ENCODE peak calls at places on chromosomes 12 and 14, in nine cellular contexts. One of them, this sample, is unnamed.

GRCh38 chr12:120466560-120467315 is 2.8 kb downstream of the SRSF9 start:
- DNase-seq in MM.1S: no peak
- DNase-seq in pancreas: peak
- DNase-seq in endodermal cell: peak
- DNase-seq in fibroblast of pulmonary artery: peak
- DNase-seq in AG04449: no peak
- DNase-seq in progenitor cell of endocrine pancreas: peak
- DNase-seq in HL-60: no peak
- DNase-seq in bronchial epithelial cell: peak
- DNase-seq in this sample: peak

GRCh38 chr12:102480401-102480800 is at the start of gene IGF1:
- DNase-seq in HL-60: no peak
- DNase-seq in progenitor cell of endocrine pancreas: no peak
- DNase-seq in endodermal cell: no peak
- DNase-seq in fibroblast of pulmonary artery: peak
- DNase-seq in AG04449: no peak
- DNase-seq in bronchial epithelial cell: no peak
- DNase-seq in pancreas: no peak
- DNase-seq in MM.1S: peak
- DNase-seq in this sample: peak

GRCh38 chr14:105711058-105711620 is 184.8 kb downstream of the TMEM121 start:
- DNase-seq in pancreas: peak
- DNase-seq in endodermal cell: peak
- DNase-seq in AG04449: no peak
- DNase-seq in MM.1S: no peak
- DNase-seq in fibroblast of pulmonary artery: no peak
- DNase-seq in progenitor cell of endocrine pancreas: no peak
- DNase-seq in HL-60: no peak
- DNase-seq in bronchial epithelial cell: no peak
- DNase-seq in this sample: no peak

GRCh38 chr12:131752457-131752856 is 41.6 kb downstream of the SFSWAP start:
- DNase-seq in fibroblast of pulmonary artery: no peak
- DNase-seq in AG04449: no peak
- DNase-seq in MM.1S: no peak
- DNase-seq in pancreas: no peak
- DNase-seq in HL-60: no peak
- DNase-seq in bronchial epithelial cell: no peak
- DNase-seq in progenitor cell of endocrine pancreas: no peak
- DNase-seq in endodermal cell: peak
- DNase-seq in this sample: no peak

GRCh38 chr14:81256289-81256960 is 35.7 kb upstream of the GTF2A1 start:
- DNase-seq in MM.1S: no peak
- DNase-seq in bronchial epithelial cell: no peak
- DNase-seq in AG04449: no peak
- DNase-seq in progenitor cell of endocrine pancreas: no peak
- DNase-seq in fibroblast of pulmonary artery: no peak
- DNase-seq in endodermal cell: no peak
- DNase-seq in HL-60: no peak
- DNase-seq in pancreas: no peak
- DNase-seq in this sample: no peak

GRCh38 chr14:86540636-86541247 is 1010.8 kb downstream of the FLRT2 start:
- DNase-seq in progenitor cell of endocrine pancreas: no peak
- DNase-seq in HL-60: no peak
- DNase-seq in fibroblast of pulmonary artery: no peak
- DNase-seq in MM.1S: peak
- DNase-seq in bronchial epithelial cell: no peak
- DNase-seq in endodermal cell: no peak
- DNase-seq in pancreas: no peak
- DNase-seq in AG04449: no peak
- DNase-seq in this sample: no peak

GRCh38 chr12:49868952-49869815 is 26.3 kb upstream of the BCDIN3D start:
- DNase-seq in endodermal cell: peak
- DNase-seq in MM.1S: no peak
- DNase-seq in HL-60: no peak
- DNase-seq in bronchial epithelial cell: no peak
- DNase-seq in AG04449: peak
- DNase-seq in fibroblast of pulmonary artery: peak
- DNase-seq in pancreas: no peak
- DNase-seq in progenitor cell of endocrine pancreas: no peak
- DNase-seq in this sample: peak

GRCh38 chr14:79915411-79915810 is 295.9 kb downstream of the DIO2 start:
- DNase-seq in pancreas: no peak
- DNase-seq in HL-60: no peak
- DNase-seq in AG04449: no peak
- DNase-seq in endodermal cell: no peak
- DNase-seq in fibroblast of pulmonary artery: no peak
- DNase-seq in progenitor cell of endocrine pancreas: no peak
- DNase-seq in MM.1S: no peak
- DNase-seq in bronchial epithelial cell: no peak
- DNase-seq in this sample: no peak

GRCh38 chr14:71725802-71726638 is 206.2 kb upstream of the RGS6 start:
- DNase-seq in fibroblast of pulmonary artery: peak
- DNase-seq in progenitor cell of endocrine pancreas: no peak
- DNase-seq in HL-60: no peak
- DNase-seq in bronchial epithelial cell: peak
- DNase-seq in endodermal cell: no peak
- DNase-seq in MM.1S: no peak
- DNase-seq in AG04449: no peak
- DNase-seq in pancreas: no peak
- DNase-seq in this sample: peak

GRCh38 chr12:116604151-116604550 is 45.0 kb downstream of the MAP1LC3B2 start:
- DNase-seq in MM.1S: no peak
- DNase-seq in HL-60: no peak
- DNase-seq in progenitor cell of endocrine pancreas: no peak
- DNase-seq in bronchial epithelial cell: no peak
- DNase-seq in AG04449: no peak
- DNase-seq in pancreas: no peak
- DNase-seq in fibroblast of pulmonary artery: peak
- DNase-seq in endodermal cell: no peak
- DNase-seq in this sample: peak

GRCh38 chr14:59123526-59123925 is 64.9 kb upstream of the DAAM1 start:
- DNase-seq in fibroblast of pulmonary artery: peak
- DNase-seq in bronchial epithelial cell: no peak
- DNase-seq in endodermal cell: no peak
- DNase-seq in pancreas: no peak
- DNase-seq in progenitor cell of endocrine pancreas: no peak
- DNase-seq in MM.1S: no peak
- DNase-seq in HL-60: no peak
- DNase-seq in AG04449: no peak
- DNase-seq in this sample: peak

GRCh38 chr14:75373133-75373532 is 54.7 kb upstream of the JDP2 start:
- DNase-seq in MM.1S: no peak
- DNase-seq in AG04449: no peak
- DNase-seq in bronchial epithelial cell: no peak
- DNase-seq in progenitor cell of endocrine pancreas: no peak
- DNase-seq in pancreas: no peak
- DNase-seq in fibroblast of pulmonary artery: no peak
- DNase-seq in endodermal cell: no peak
- DNase-seq in HL-60: no peak
- DNase-seq in this sample: no peak

GRCh38 chr14:75373616-75374015 is 54.2 kb upstream of the JDP2 start:
- DNase-seq in pancreas: no peak
- DNase-seq in HL-60: no peak
- DNase-seq in AG04449: no peak
- DNase-seq in endodermal cell: no peak
- DNase-seq in MM.1S: no peak
- DNase-seq in fibroblast of pulmonary artery: no peak
- DNase-seq in bronchial epithelial cell: no peak
- DNase-seq in progenitor cell of endocrine pancreas: no peak
- DNase-seq in this sample: no peak

GRCh38 chr14:75370416-75371205 is 57.2 kb upstream of the JDP2 start:
- DNase-seq in HL-60: no peak
- DNase-seq in AG04449: no peak
- DNase-seq in pancreas: no peak
- DNase-seq in fibroblast of pulmonary artery: no peak
- DNase-seq in endodermal cell: peak
- DNase-seq in progenitor cell of endocrine pancreas: no peak
- DNase-seq in bronchial epithelial cell: no peak
- DNase-seq in MM.1S: no peak
- DNase-seq in this sample: no peak

GRCh38 chr14:75371297-75371696 is 56.5 kb upstream of the JDP2 start:
- DNase-seq in fibroblast of pulmonary artery: no peak
- DNase-seq in HL-60: no peak
- DNase-seq in MM.1S: no peak
- DNase-seq in AG04449: no peak
- DNase-seq in endodermal cell: peak
- DNase-seq in bronchial epithelial cell: no peak
- DNase-seq in progenitor cell of endocrine pancreas: no peak
- DNase-seq in pancreas: no peak
- DNase-seq in this sample: no peak

GRCh38 chr14:75372260-75372659 is 55.6 kb upstream of the JDP2 start:
- DNase-seq in endodermal cell: no peak
- DNase-seq in bronchial epithelial cell: no peak
- DNase-seq in progenitor cell of endocrine pancreas: no peak
- DNase-seq in AG04449: no peak
- DNase-seq in HL-60: no peak
- DNase-seq in fibroblast of pulmonary artery: peak
- DNase-seq in pancreas: no peak
- DNase-seq in MM.1S: no peak
- DNase-seq in this sample: no peak
- TF ChIP-seq CTCF in endodermal cell: no peak
- TF ChIP-seq CTCF in bronchial epithelial cell: no peak
- TF ChIP-seq CTCF in progenitor cell of endocrine pancreas: no peak
- TF ChIP-seq CTCF in AG04449: no peak
- TF ChIP-seq CTCF in HL-60: no peak
- TF ChIP-seq CTCF in fibroblast of pulmonary artery: no peak
- TF ChIP-seq CTCF in pancreas: no peak
- TF ChIP-seq CTCF in MM.1S: no peak
- TF ChIP-seq CTCF in this sample: no peak

GRCh38 chr14:63543000-63543825 is at the start of gene PPP2R5E:
- DNase-seq in fibroblast of pulmonary artery: peak
- DNase-seq in progenitor cell of endocrine pancreas: peak
- DNase-seq in HL-60: peak
- DNase-seq in endodermal cell: peak
- DNase-seq in MM.1S: peak
- DNase-seq in bronchial epithelial cell: peak
- DNase-seq in AG04449: peak
- DNase-seq in pancreas: peak
- DNase-seq in this sample: peak

GRCh38 chr14:63543826-63544320 is 696 bp upstream of the PPP2R5E start:
- DNase-seq in fibroblast of pulmonary artery: no peak
- DNase-seq in progenitor cell of endocrine pancreas: no peak
- DNase-seq in endodermal cell: no peak
- DNase-seq in MM.1S: no peak
- DNase-seq in bronchial epithelial cell: no peak
- DNase-seq in AG04449: no peak
- DNase-seq in pancreas: no peak
- DNase-seq in HL-60: no peak
- DNase-seq in this sample: no peak

GRCh38 chr14:63545431-63545830 is 2.3 kb upstream of the PPP2R5E start:
- DNase-seq in progenitor cell of endocrine pancreas: no peak
- DNase-seq in bronchial epithelial cell: no peak
- DNase-seq in AG04449: no peak
- DNase-seq in pancreas: no peak
- DNase-seq in HL-60: no peak
- DNase-seq in fibroblast of pulmonary artery: no peak
- DNase-seq in MM.1S: no peak
- DNase-seq in endodermal cell: no peak
- DNase-seq in this sample: no peak

GRCh38 chr14:63542231-63542999 is 762 bp downstream of the PPP2R5E start:
- DNase-seq in progenitor cell of endocrine pancreas: peak
- DNase-seq in bronchial epithelial cell: no peak
- DNase-seq in endodermal cell: no peak
- DNase-seq in AG04449: no peak
- DNase-seq in HL-60: no peak
- DNase-seq in fibroblast of pulmonary artery: no peak
- DNase-seq in MM.1S: no peak
- DNase-seq in pancreas: no peak
- DNase-seq in this sample: no peak

GRCh38 chr14:63544641-63545234 is 1.6 kb upstream of the PPP2R5E start:
- DNase-seq in pancreas: no peak
- DNase-seq in endodermal cell: no peak
- DNase-seq in bronchial epithelial cell: no peak
- DNase-seq in AG04449: no peak
- DNase-seq in MM.1S: peak
- DNase-seq in fibroblast of pulmonary artery: peak
- DNase-seq in progenitor cell of endocrine pancreas: no peak
- DNase-seq in HL-60: no peak
- DNase-seq in this sample: peak
- TF ChIP-seq CTCF in pancreas: no peak
- TF ChIP-seq CTCF in endodermal cell: peak
- TF ChIP-seq CTCF in bronchial epithelial cell: peak
- TF ChIP-seq CTCF in AG04449: peak
- TF ChIP-seq CTCF in MM.1S: peak
- TF ChIP-seq CTCF in fibroblast of pulmonary artery: peak
- TF ChIP-seq CTCF in progenitor cell of endocrine pancreas: no peak
- TF ChIP-seq CTCF in HL-60: no peak
- TF ChIP-seq CTCF in this sample: peak

GRCh38 chr12:99810718-99811593 is 163.4 kb downstream of the GARIN6 start:
- DNase-seq in fibroblast of pulmonary artery: peak
- DNase-seq in pancreas: no peak
- DNase-seq in HL-60: no peak
- DNase-seq in MM.1S: peak
- DNase-seq in endodermal cell: no peak
- DNase-seq in bronchial epithelial cell: peak
- DNase-seq in AG04449: no peak
- DNase-seq in progenitor cell of endocrine pancreas: no peak
- DNase-seq in this sample: peak
- TF ChIP-seq CTCF in fibroblast of pulmonary artery: peak
- TF ChIP-seq CTCF in pancreas: no peak
- TF ChIP-seq CTCF in HL-60: no peak
- TF ChIP-seq CTCF in MM.1S: peak
- TF ChIP-seq CTCF in endodermal cell: peak
- TF ChIP-seq CTCF in bronchial epithelial cell: peak
- TF ChIP-seq CTCF in AG04449: no peak
- TF ChIP-seq CTCF in progenitor cell of endocrine pancreas: peak
- TF ChIP-seq CTCF in this sample: peak

GRCh38 chr12:3976351-3976938 is 103.2 kb upstream of the PARP11 start:
- DNase-seq in pancreas: no peak
- DNase-seq in HL-60: no peak
- DNase-seq in fibroblast of pulmonary artery: no peak
- DNase-seq in bronchial epithelial cell: no peak
- DNase-seq in MM.1S: no peak
- DNase-seq in endodermal cell: no peak
- DNase-seq in AG04449: no peak
- DNase-seq in progenitor cell of endocrine pancreas: no peak
- DNase-seq in this sample: no peak

GRCh38 chr12:3975652-3976051 is 102.5 kb upstream of the PARP11 start:
- DNase-seq in pancreas: no peak
- DNase-seq in AG04449: no peak
- DNase-seq in HL-60: no peak
- DNase-seq in progenitor cell of endocrine pancreas: no peak
- DNase-seq in endodermal cell: no peak
- DNase-seq in MM.1S: no peak
- DNase-seq in fibroblast of pulmonary artery: no peak
- DNase-seq in bronchial epithelial cell: no peak
- DNase-seq in this sample: no peak

GRCh38 chr12:3973939-3974644 is 100.9 kb upstream of the PARP11 start:
- DNase-seq in HL-60: no peak
- DNase-seq in progenitor cell of endocrine pancreas: no peak
- DNase-seq in endodermal cell: no peak
- DNase-seq in pancreas: no peak
- DNase-seq in AG04449: no peak
- DNase-seq in fibroblast of pulmonary artery: no peak
- DNase-seq in bronchial epithelial cell: peak
- DNase-seq in MM.1S: no peak
- DNase-seq in this sample: no peak

GRCh38 chr12:3972576-3972975 is 99.4 kb upstream of the PARP11 start:
- DNase-seq in AG04449: no peak
- DNase-seq in endodermal cell: no peak
- DNase-seq in progenitor cell of endocrine pancreas: no peak
- DNase-seq in fibroblast of pulmonary artery: no peak
- DNase-seq in HL-60: no peak
- DNase-seq in MM.1S: no peak
- DNase-seq in pancreas: no peak
- DNase-seq in bronchial epithelial cell: no peak
- DNase-seq in this sample: no peak

GRCh38 chr12:3973269-3973884 is 100.2 kb upstream of the PARP11 start:
- DNase-seq in MM.1S: no peak
- DNase-seq in fibroblast of pulmonary artery: no peak
- DNase-seq in AG04449: no peak
- DNase-seq in pancreas: no peak
- DNase-seq in progenitor cell of endocrine pancreas: no peak
- DNase-seq in HL-60: no peak
- DNase-seq in endodermal cell: no peak
- DNase-seq in bronchial epithelial cell: no peak
- DNase-seq in this sample: no peak
- TF ChIP-seq CTCF in MM.1S: no peak
- TF ChIP-seq CTCF in fibroblast of pulmonary artery: no peak
- TF ChIP-seq CTCF in AG04449: no peak
- TF ChIP-seq CTCF in pancreas: no peak
- TF ChIP-seq CTCF in progenitor cell of endocrine pancreas: no peak
- TF ChIP-seq CTCF in HL-60: no peak
- TF ChIP-seq CTCF in endodermal cell: no peak
- TF ChIP-seq CTCF in bronchial epithelial cell: no peak
- TF ChIP-seq CTCF in this sample: no peak